ENCODE peak calls at places on chromosomes 5 and 9, in four cellular contexts. Y, L, D and V are unnamed samples.

GRCh38 chr5:141883184-141883947 is 5.2 kb upstream of the PCDH1 start:
- DNase-seq in Y (peak; percentile 80), D (no peak), L (no peak), V (peak; percentile 61)

GRCh38 chr9:77556396-77556795 is 91.7 kb downstream of the GNA14 start:
- DNase-seq in Y (no peak), D (no peak), L (no peak), V (no peak)

GRCh38 chr5:178572617-178573016 is 17.6 kb downstream of the COL23A1 start:
- DNase-seq in L (no peak), Y (no peak), D (no peak), V (no peak)

GRCh38 chr5:66828046-66828550 is 231.9 kb downstream of the MAST4 start:
- DNase-seq in D (no peak), Y (no peak), L (no peak), V (no peak)

GRCh38 chr9:36101916-36102741 is 34.4 kb upstream of the GLIPR2 start:
- DNase-seq in Y (no peak), D (no peak), L (no peak), V (no peak)

GRCh38 chr5:157761690-157762611 is 18.4 kb downstream of the LSM11 start:
- DNase-seq in L (peak; percentile 33), D (no peak), Y (peak; percentile 60), V (peak; percentile 45)

GRCh38 chr9:85745203-85745602 is 3.4 kb upstream of the AGTPBP1 start:
- DNase-seq in Y (no peak), L (no peak), D (no peak), V (no peak)

GRCh38 chr5:35248843-35249780 is 18.8 kb upstream of the PRLR start:
- DNase-seq in L (no peak), Y (no peak), D (no peak), V (no peak)

GRCh38 chr5:111830333-111830732 is 73.3 kb upstream of the NREP start:
- DNase-seq in Y (no peak), D (no peak), L (no peak), V (no peak)

GRCh38 chr5:130712324-130712723 is 452.7 kb downstream of the HINT1 start:
- DNase-seq in L (no peak), D (no peak), Y (no peak), V (no peak)

GRCh38 chr9:33447404-33448158 is at the start of gene AQP3:
- DNase-seq in Y (peak; percentile 80), D (peak; percentile 63), L (peak; percentile 73), V (peak; percentile 60)

GRCh38 chr9:87259543-87259942 is 238.1 kb upstream of the DAPK1 start:
- DNase-seq in Y (no peak), L (no peak), D (no peak), V (no peak)

GRCh38 chr5:127550652-127551409 is 33.4 kb downstream of the PRRC1 start:
- DNase-seq in L (no peak), D (no peak), Y (no peak), V (no peak)

GRCh38 chr5:84433461-84433860 is 48.8 kb upstream of the EDIL3 start:
- DNase-seq in L (no peak), D (no peak), Y (no peak), V (no peak)

GRCh38 chr9:132589148-132590036 is 7.0 kb downstream of the BARHL1 start:
- DNase-seq in Y (no peak), L (no peak), D (no peak), V (no peak)

GRCh38 chr5:131630208-131630962 is 4.6 kb downstream of the RAPGEF6 start:
- DNase-seq in Y (no peak), L (no peak), D (no peak), V (peak; percentile 30)

GRCh38 chr9:17744786-17745185 is 165.9 kb downstream of the SH3GL2 start:
- DNase-seq in D (no peak), Y (no peak), L (no peak), V (no peak)

GRCh38 chr9:69380811-69381210 is 55.8 kb downstream of the ENTREP1 start:
- DNase-seq in Y (no peak), L (no peak), D (no peak), V (no peak)

GRCh38 chr9:86614871-86615849 is 260.9 kb upstream of the TUT7 start:
- DNase-seq in L (peak; percentile 28), Y (peak; percentile 16), D (no peak), V (peak; percentile 32)

GRCh38 chr5:68631884-68632283 is 416.3 kb downstream of the PIK3R1 start:
- DNase-seq in L (no peak), D (no peak), Y (no peak), V (no peak)

GRCh38 chr5:77518304-77518703 is 26.2 kb upstream of the WDR41 start:
- DNase-seq in L (no peak), D (no peak), Y (no peak), V (peak; percentile 44)

GRCh38 chr5:96868603-96869371 is 7.5 kb upstream of the ERAP2 start:
- DNase-seq in Y (peak; percentile 33), D (no peak), L (no peak), V (peak; percentile 28)

GRCh38 chr5:80376557-80376956 is 31.3 kb upstream of the ZFYVE16 start:
- DNase-seq in L (no peak), D (no peak), Y (no peak), V (no peak)

GRCh38 chr9:81490605-81491331 is 198.6 kb downstream of the TLE1 start:
- DNase-seq in L (no peak), Y (no peak), D (no peak), V (no peak)

GRCh38 chr5:181260720-181261319 is at the start of gene TRIM52:
- DNase-seq in L (peak; percentile 85), Y (peak; percentile 81), D (peak; percentile 84), V (peak; percentile 93)

GRCh38 chr9:81318571-81318970 is 370.8 kb downstream of the TLE1 start:
- DNase-seq in Y (no peak), D (no peak), L (no peak), V (no peak)

GRCh38 chr5:132179410-132179809 is 48.2 kb downstream of the P4HA2 start:
- DNase-seq in Y (no peak), D (no peak), L (no peak), V (no peak)

GRCh38 chr5:73678322-73678740 is 52.3 kb downstream of the ARHGEF28 start:
- DNase-seq in L (no peak), Y (no peak), D (no peak), V (no peak)

GRCh38 chr9:129456549-129457324 is 164.2 kb downstream of the C9orf50 start:
- DNase-seq in D (no peak), L (no peak), Y (no peak), V (no peak)

GRCh38 chr5:124436294-124436693 is 310.1 kb downstream of the ZNF608 start:
- DNase-seq in D (no peak), Y (no peak), L (no peak), V (no peak)

GRCh38 chr9:22354699-22355384 is 91.8 kb upstream of the DMRTA1 start:
- DNase-seq in L (no peak), Y (no peak), D (no peak), V (no peak)

GRCh38 chr5:13859285-13859684 is 85.2 kb downstream of the DNAH5 start:
- DNase-seq in Y (no peak), L (no peak), D (no peak), V (no peak)

GRCh38 chr5:53027913-53028312 is 38.8 kb downstream of the ITGA2 start:
- DNase-seq in D (no peak), L (no peak), Y (no peak), V (no peak)
- H3K4me1 ChIP-seq in D (no peaks in the 10 kb centered on the region), L (no peaks in the 10 kb centered on the region), Y (no peaks in the 10 kb centered on the region), V (peaks cover 6% of the 10 kb centered on the region)

GRCh38 chr9:61669352-61669751 is 479.5 kb downstream of the SPATA31A7 start:
- DNase-seq in Y (no peak), L (no peak), D (no peak), V (no peak)
- H3K36me3 ChIP-seq in Y (no peaks in the 10 kb centered on the region), L (no peaks in the 10 kb centered on the region), D (no peaks in the 10 kb centered on the region), V (no peaks in the 10 kb centered on the region)

DNA sequence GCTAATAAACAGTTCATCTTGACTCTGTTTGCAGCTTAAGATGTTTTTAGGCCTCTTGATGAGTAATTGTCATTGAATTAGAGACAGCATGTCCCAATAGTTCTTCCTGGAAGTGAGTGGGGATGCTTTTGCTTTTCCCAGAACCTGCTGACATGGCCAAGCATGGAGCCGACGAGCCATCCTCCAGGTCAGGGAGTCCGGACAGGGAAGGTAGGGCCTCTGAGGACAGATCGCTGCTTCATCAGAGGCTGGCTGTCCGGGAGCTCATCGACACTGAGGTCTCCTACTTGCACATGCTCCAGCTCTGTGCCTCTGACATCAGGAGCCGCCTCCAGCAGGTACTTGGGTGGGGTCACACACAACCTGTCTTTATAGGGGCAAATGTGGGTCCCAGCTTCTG is 16.3 kb downstream of the ARHGEF37 start:
- DNase-seq in L (no peak), Y (no peak), D (no peak), V (no peak)
- H3K4me1 ChIP-seq in L (peaks cover 3% of the 10 kb centered on the region), Y (no peaks in the 10 kb centered on the region), D (no peaks in the 10 kb centered on the region), V (no peaks in the 10 kb centered on the region)

GRCh38 chr9:124315856-124316255 is 58.1 kb downstream of the NEK6 start:
- DNase-seq in D (no peak), Y (no peak), L (no peak), V (no peak)

GRCh38 chr9:124313940-124314339 is 56.2 kb downstream of the NEK6 start:
- DNase-seq in L (no peak), D (no peak), Y (no peak), V (no peak)

GRCh38 chr9:124309665-124310064 is 51.9 kb downstream of the NEK6 start:
- DNase-seq in Y (no peak), D (no peak), L (no peak), V (no peak)

GRCh38 chr9:124311283-124311682 is 53.5 kb downstream of the NEK6 start:
- DNase-seq in Y (no peak), L (no peak), D (no peak), V (no peak)

DNA sequence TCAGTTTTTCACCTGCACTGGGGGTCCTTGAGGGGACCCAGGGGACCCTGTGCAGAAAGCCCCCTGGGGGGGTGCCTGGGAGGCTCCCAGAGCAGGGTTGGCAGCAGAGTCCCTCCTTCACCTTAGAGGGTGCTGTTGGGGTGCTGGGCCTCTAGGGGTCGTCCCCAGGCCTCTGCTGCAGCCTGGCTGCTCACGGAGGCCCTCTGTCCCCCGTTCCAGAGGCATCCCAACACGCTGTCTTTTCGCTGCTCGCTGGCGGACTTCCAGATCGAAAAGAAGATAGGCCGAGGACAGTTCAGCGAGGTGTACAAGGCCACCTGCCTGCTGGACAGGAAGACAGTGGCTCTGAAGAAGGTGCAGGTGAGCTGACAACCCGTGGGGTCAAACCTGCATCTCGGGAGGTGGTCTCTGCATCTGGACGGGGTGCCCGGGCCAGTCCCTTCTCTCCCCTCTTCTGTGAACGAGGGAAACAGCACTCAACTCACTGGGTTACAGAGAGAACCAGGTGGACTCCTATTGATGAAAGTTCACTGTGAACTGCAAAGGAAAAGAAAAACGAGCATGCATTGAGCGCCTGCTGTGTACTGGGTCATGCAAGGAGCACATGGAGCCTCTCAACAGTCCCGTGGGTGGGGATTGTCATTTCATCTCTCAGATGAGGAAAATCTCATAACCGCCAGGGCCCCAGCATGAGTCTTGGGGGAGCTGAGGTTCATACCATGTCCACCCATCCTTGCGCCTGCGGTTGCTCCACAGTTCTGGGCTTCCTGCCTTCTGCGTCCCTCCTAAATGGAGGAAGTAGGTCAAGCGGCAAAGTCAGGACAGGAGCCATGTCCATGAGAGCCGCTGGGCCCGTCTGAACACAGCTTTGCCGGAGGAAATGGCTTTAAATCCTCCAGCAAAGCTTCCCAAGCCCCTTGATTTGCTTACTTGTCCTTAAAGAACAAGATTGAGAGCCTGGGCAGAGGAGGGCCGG is 54.8 kb downstream of the NEK6 start:
- DNase-seq in Y (peak; percentile 69), L (no peak), D (no peak), V (no peak)
- H3K36me3 ChIP-seq in Y (no peaks in the 10 kb centered on the region), L (no peaks in the 10 kb centered on the region), D (no peaks in the 10 kb centered on the region), V (peaks cover 20% of the 10 kb centered on the region)

DNA sequence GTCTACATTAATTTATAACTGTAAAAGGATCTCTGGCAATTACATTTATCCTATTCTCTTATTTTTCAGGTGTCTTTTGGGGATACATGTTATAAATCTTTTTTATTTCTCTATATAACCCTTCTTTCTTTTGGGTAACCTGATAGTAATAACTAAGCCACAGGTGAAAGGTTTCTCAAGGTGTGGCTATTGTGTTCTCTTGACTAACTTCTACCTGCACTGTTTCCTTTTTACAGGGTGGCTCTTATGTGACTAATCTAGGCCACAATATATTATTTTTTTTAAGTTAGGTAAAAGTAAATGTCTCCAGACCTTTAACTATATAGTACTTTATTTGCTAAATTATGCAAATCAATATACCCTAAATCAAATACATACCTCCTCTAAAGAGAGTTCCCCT is 193.2 kb downstream of the EFNA5 start:
- DNase-seq in Y (no peak), L (no peak), D (no peak), V (no peak)
- H3K4me1 ChIP-seq in Y (no peaks in the 10 kb centered on the region), L (no peaks in the 10 kb centered on the region), D (peaks cover 38% of the 10 kb centered on the region), V (peaks cover 26% of the 10 kb centered on the region)